ENCODE peak calls at places on chromosome 17, in seven cellular contexts. S, J, T, R, Z, F and Y are unnamed samples.

GRCh38 chr17:34207572-34207971 is 47.5 kb upstream of the CCL2 start:
- DNase-seq in Z (no peak), J (no peak), F (no peak), R (no peak), T (no peak), S (no peak), Y (no peak)

GRCh38 chr17:76993636-76994035 is 125.4 kb downstream of the MGAT5B start:
- DNase-seq in Z (no peak), F (no peak), J (no peak), S (no peak), T (no peak), R (no peak), Y (no peak)

GRCh38 chr17:40419559-40420331 is 2.0 kb upstream of the TOP2A start:
- DNase-seq in S (peak), R (no peak), J (no peak), Z (no peak), T (no peak), F (no peak), Y (no peak)

GRCh38 chr17:37170881-37171460 is 204.8 kb upstream of the C17orf78 start:
- DNase-seq in Z (no peak), F (no peak), J (no peak), R (no peak), S (no peak), T (no peak), Y (no peak)

GRCh38 chr17:29597361-29598172 is 4.6 kb downstream of the ANKRD13B start:
- DNase-seq in T (no peak), S (peak), J (no peak), F (no peak), Z (no peak), R (no peak), Y (no peak)

GRCh38 chr17:77796201-77796860 is 162.2 kb upstream of the TNRC6C start:
- DNase-seq in T (no peak), F (no peak), Z (no peak), R (no peak), J (no peak), S (no peak), Y (no peak)

GRCh38 chr17:2688351-2689342 is 22.9 kb downstream of the CLUH start:
- DNase-seq in J (peak), R (peak), Z (no peak), T (no peak), S (no peak), F (no peak), Y (no peak)

GRCh38 chr17:67647482-67647881 is 70.3 kb upstream of the NOL11 start:
- DNase-seq in T (no peak), J (no peak), S (no peak), F (no peak), Z (no peak), R (no peak), Y (no peak)

GRCh38 chr17:82365586-82366295 is 5.8 kb upstream of the UTS2R start:
- DNase-seq in S (no peak), R (no peak), J (no peak), Z (no peak), F (no peak), T (no peak), Y (no peak)